ENCODE peak calls at places on chromosomes 11 and 22, in six cellular contexts. Z is stimulated activated CD4-positive, alpha-beta T cell treated with anti-CD3 and anti-CD28 coated beads, Interleukin-4, amount 100 ng/mL, for 48 hours; A is lower lobe of right lung; H is B cell; N is fibroblast of villous mesenchyme; I is brain microvascular endothelial cell. T is an unnamed sample.

GRCh38 chr22:50318698-50319411 is 8.0 kb downstream of the DENND6B start:
- DNase-seq in N (no peak), A (no peak), H (no peak), I (no peak), Z (no peak), T (no peak)

GRCh38 chr11:78961186-78961782 is 386.6 kb upstream of the NARS2 start:
- DNase-seq in A (peak), H (no peak), Z (no peak), I (no peak), N (peak), T (peak)

GRCh38 chr22:46102159-46102558 is 48.2 kb upstream of the PPARA start:
- DNase-seq in N (no peak), H (no peak), Z (no peak), I (no peak), A (no peak), T (no peak)

GRCh38 chr22:23509571-23510302 is 70.4 kb downstream of the IGLL1 start:
- DNase-seq in I (peak), Z (no peak), A (no peak), H (no peak), N (peak), T (peak)

GRCh38 chr11:103170865-103171264 is 61.6 kb downstream of the DYNC2H1 start:
- DNase-seq in I (no peak), Z (no peak), A (no peak), H (no peak), N (peak), T (no peak)

GRCh38 chr11:8251767-8252295 is 11.8 kb downstream of the LMO1 start:
- DNase-seq in Z (no peak), N (no peak), A (peak), H (no peak), I (no peak), T (no peak)

GRCh38 chr11:103608566-103608965 is 427.9 kb upstream of the DDI1 start:
- DNase-seq in I (peak), H (no peak), Z (no peak), N (peak), A (no peak), T (peak)

GRCh38 chr22:30180616-30181015 is 65.9 kb downstream of the LIF start:
- DNase-seq in N (no peak), A (no peak), Z (no peak), I (no peak), H (no peak), T (no peak)

GRCh38 chr11:122883682-122883981 is 1.1 kb downstream of the JHY start:
- DNase-seq in I (no peak), Z (no peak), A (no peak), N (peak), H (no peak), T (no peak)

GRCh38 chr11:1718326-1718725 is 21.3 kb downstream of the KRTAP5-6 start:
- DNase-seq in I (no peak), N (no peak), Z (no peak), H (no peak), A (no peak), T (no peak)

GRCh38 chr11:67564230-67564629 is 19.4 kb upstream of the GSTP1 start:
- DNase-seq in I (no peak), A (no peak), N (peak), H (no peak), Z (no peak), T (peak)

GRCh38 chr11:11607772-11608171 is 14.0 kb downstream of the GALNT18 start:
- DNase-seq in A (no peak), N (no peak), Z (no peak), I (no peak), H (no peak), T (no peak)

GRCh38 chr11:13878077-13878476 is 84.4 kb upstream of the SPON1 start:
- DNase-seq in N (no peak), H (no peak), A (no peak), I (no peak), Z (no peak), T (no peak)

GRCh38 chr22:36544107-36544620 is 15.2 kb upstream of the EIF3D start:
- DNase-seq in Z (no peak), H (no peak), I (peak), A (no peak), N (no peak), T (peak)

GRCh38 chr11:121936375-121936774 is 179.6 kb downstream of the BLID start:
- DNase-seq in Z (no peak), N (no peak), H (no peak), I (no peak), A (no peak), T (no peak)

GRCh38 chr22:21926728-21927127 is 25.9 kb downstream of the PPM1F start:
- DNase-seq in H (no peak), N (no peak), I (no peak), Z (no peak), A (no peak), T (no peak)

GRCh38 chr11:112558691-112559090 is 298.0 kb upstream of the PLET1 start:
- DNase-seq in A (no peak), H (no peak), Z (no peak), I (peak), N (no peak), T (no peak)

GRCh38 chr22:49088801-49089791 is 738.6 kb downstream of the BRD1 start:
- DNase-seq in H (no peak), A (no peak), N (no peak), I (no peak), Z (no peak), T (no peak)

GRCh38 chr22:46691571-46691970 is 46.5 kb downstream of the CERK start:
- DNase-seq in N (no peak), A (peak), I (no peak), Z (no peak), H (no peak), T (no peak)

GRCh38 chr22:26681395-26681821 is 24.0 kb downstream of the MIAT start:
- DNase-seq in H (no peak), Z (no peak), I (peak), N (peak), A (peak), T (peak)

GRCh38 chr11:71461696-71462095 is 8.7 kb downstream of the NADSYN1 start:
- DNase-seq in Z (no peak), I (no peak), H (no peak), A (no peak), N (no peak), T (no peak)

GRCh38 chr22:21876486-21877176 is 9.2 kb upstream of the MAPK1 start:
- DNase-seq in I (peak), N (peak), Z (peak), A (no peak), H (no peak), T (peak)

GRCh38 chr11:1288426-1289151 is 20.8 kb downstream of the TOLLIP start:
- DNase-seq in A (peak), N (no peak), Z (no peak), H (no peak), I (no peak), T (no peak)

GRCh38 chr11:6559375-6559774 is 44.0 kb downstream of the RRP8 start:
- DNase-seq in H (no peak), N (no peak), A (no peak), I (no peak), Z (no peak), T (no peak)

GRCh38 chr11:94450061-94450460 is 43.6 kb downstream of the MRE11 start:
- DNase-seq in Z (no peak), H (no peak), N (peak), I (no peak), A (no peak), T (no peak)

GRCh38 chr11:112837162-112837826 is 123.9 kb upstream of the NCAM1 start:
- DNase-seq in N (peak), Z (no peak), H (no peak), A (no peak), I (no peak), T (no peak)

GRCh38 chr11:95676280-95676679 is 113.3 kb downstream of the FAM76B start:
- DNase-seq in I (no peak), N (no peak), A (no peak), H (no peak), Z (no peak), T (no peak)

GRCh38 chr11:23680488-23681230 is 816.2 kb upstream of the LUZP2 start:
- DNase-seq in Z (no peak), I (no peak), H (no peak), N (no peak), A (peak), T (no peak)

GRCh38 chr11:95134491-95134890 is 44.8 kb downstream of the ENDOD1 start:
- DNase-seq in N (peak), Z (no peak), H (no peak), I (peak), A (no peak), T (peak)

GRCh38 chr11:33452806-33453205 is 195.6 kb downstream of the HIPK3 start:
- DNase-seq in A (no peak), Z (no peak), H (no peak), I (peak), N (peak), T (peak)

GRCh38 chr11:61974766-61975631 is 7.6 kb upstream of the FTH1 start:
- DNase-seq in N (no peak), H (no peak), A (no peak), Z (no peak), I (no peak), T (no peak)

GRCh38 chr22:45329536-45329936 is 19.8 kb downstream of the FAM118A start:
- DNase-seq in Z (no peak), A (no peak), N (no peak), H (no peak), I (no peak), T (no peak)

GRCh38 chr22:45491841-45492240 is 10.8 kb upstream of the FBLN1 start:
- DNase-seq in H (no peak), I (no peak), N (no peak), Z (no peak), A (no peak), T (peak)

GRCh38 chr11:62108017-62108750 is 15.6 kb upstream of the INCENP start:
- DNase-seq in Z (no peak), N (peak), I (peak), A (no peak), H (peak), T (peak)

GRCh38 chr22:37892566-37893338 is 13.3 kb upstream of the MICALL1 start:
- DNase-seq in I (no peak), Z (no peak), A (peak), N (no peak), H (no peak), T (no peak)

GRCh38 chr11:101444164-101444563 is 139.6 kb downstream of the TRPC6 start:
- DNase-seq in A (no peak), I (no peak), N (no peak), H (no peak), Z (no peak), T (no peak)

T was measured in mesenchymal stem cell.